ENCODE peak calls at places on chromosomes 16 and 17, in seven cellular contexts. Y, D, O, E, G, Z and W are unnamed samples.

GRCh38 chr17:1108810-1109605 is 70.8 kb downstream of the ABR start:
- DNase-seq in O (peak; percentile 57), D (peak; percentile 83), G (peak; percentile 48), Y (peak; percentile 76), Z (peak; percentile 78), E (no peak), W (no peak)

GRCh38 chr16:55663770-55664677 is 8.2 kb downstream of the SLC6A2 start:
- DNase-seq in E (no peak), Z (no peak), Y (no peak), D (no peak), O (no peak), G (no peak), W (no peak)

GRCh38 chr16:81164481-81164880 is 68.3 kb upstream of the GCSH start:
- DNase-seq in O (peak; percentile 22), Z (no peak), E (no peak), G (no peak), D (no peak), Y (no peak), W (no peak)

GRCh38 chr16:85733155-85733838 is 17.6 kb downstream of the C16orf74 start:
- DNase-seq in Y (no peak), D (no peak), E (no peak), G (no peak), O (no peak), Z (no peak), W (no peak)

GRCh38 chr16:720990-721764 is at the start of gene ANTKMT:
- DNase-seq in Y (peak; percentile 82), Z (peak; percentile 78), D (peak; percentile 97), O (peak; percentile 87), G (peak; percentile 84), E (peak; percentile 80), W (peak; percentile 98)

GRCh38 chr16:20814761-20815160 is 8.4 kb downstream of the REXO5 start:
- DNase-seq in E (no peak), Y (no peak), Z (no peak), O (no peak), G (no peak), D (no peak), W (no peak)

GRCh38 chr17:49365667-49366066 is 3.6 kb upstream of the ZNF652 start:
- DNase-seq in G (peak; percentile 66), O (no peak), Y (peak; percentile 50), E (peak; percentile 56), D (no peak), Z (no peak), W (no peak)

GRCh38 chr16:68416057-68417046 is 32.0 kb downstream of the SMPD3 start:
- DNase-seq in Z (no peak), G (no peak), Y (no peak), O (peak; percentile 84), D (no peak), E (no peak), W (no peak)

GRCh38 chr17:8826808-8827435 is 27.8 kb upstream of the MFSD6L start:
- DNase-seq in Z (no peak), D (no peak), O (peak; percentile 9), G (no peak), Y (peak; percentile 48), E (no peak), W (no peak)

GRCh38 chr17:32281011-32281451 is 15.4 kb downstream of the RHBDL3 start:
- DNase-seq in O (no peak), E (no peak), Z (peak; percentile 67), D (no peak), G (no peak), Y (no peak), W (peak; percentile 20)

GRCh38 chr16:85878875-85879274 is 20.1 kb upstream of the IRF8 start:
- DNase-seq in O (peak; percentile 14), Z (no peak), G (no peak), E (no peak), D (no peak), Y (no peak), W (no peak)

GRCh38 chr16:23950291-23950894 is 114.6 kb downstream of the PRKCB start:
- DNase-seq in O (no peak), G (no peak), Z (no peak), Y (no peak), E (no peak), D (no peak), W (no peak)

GRCh38 chr17:57050303-57050702 is 34.7 kb upstream of the AKAP1 start:
- DNase-seq in D (no peak), E (no peak), Z (no peak), Y (no peak), G (no peak), O (no peak), W (no peak)
- TF ChIP-seq CTCF in D (no peak), E (no peak), Z (peak; percentile 11), Y (no peak), G (no peak), O (no peak), W (no peak)

GRCh38 chr16:57883953-57884654 is 81.8 kb upstream of the KIFC3 start:
- DNase-seq in E (no peak), G (no peak), D (no peak), O (no peak), Y (no peak), Z (no peak), W (no peak)

GRCh38 chr16:57882206-57882605 is 79.9 kb upstream of the KIFC3 start:
- DNase-seq in E (no peak), O (no peak), Y (no peak), Z (no peak), D (peak; percentile 11), G (no peak), W (no peak)

GRCh38 chr16:57884655-57885133 is 82.4 kb upstream of the KIFC3 start:
- DNase-seq in D (no peak), E (no peak), G (no peak), O (no peak), Z (no peak), Y (no peak), W (no peak)

GRCh38 chr16:57883480-57883879 is 81.2 kb upstream of the KIFC3 start:
- DNase-seq in E (no peak), Y (no peak), G (no peak), O (no peak), D (peak; percentile 8), Z (no peak), W (no peak)

DNA sequence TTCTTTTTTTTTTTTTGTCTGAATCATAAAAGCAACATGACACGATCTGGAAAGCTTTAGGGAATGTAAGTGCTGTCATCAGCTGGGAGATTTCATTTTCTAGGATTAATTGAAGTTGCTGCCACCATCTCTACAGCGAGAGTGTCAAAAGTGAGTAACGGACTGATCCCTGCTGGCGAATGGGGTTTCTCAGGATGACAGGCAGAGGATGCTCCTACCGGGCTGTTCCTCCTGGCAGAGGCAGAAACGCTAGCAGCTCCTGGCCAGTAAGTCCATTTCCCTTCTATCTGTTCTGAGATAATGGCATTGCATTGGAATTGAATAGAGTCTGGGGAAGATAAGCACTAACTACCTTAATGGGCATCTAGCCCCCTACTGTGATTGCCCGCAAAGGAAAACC is 80.5 kb upstream of the KIFC3 start:
- DNase-seq in O (no peak), E (no peak), G (no peak), D (peak; percentile 19), Y (no peak), Z (no peak), W (no peak)
- TF ChIP-seq CTCF in O (no peak), E (no peak), G (no peak), D (no peak), Y (no peak), Z (no peak), W (no peak)

GRCh38 chr17:44203731-44204452 is 4.2 kb upstream of the ATXN7L3 start:
- DNase-seq in O (no peak), E (peak; percentile 78), D (peak; percentile 71), G (peak; percentile 64), Y (no peak), Z (no peak), W (peak; percentile 54)
- TF ChIP-seq CTCF in O (peak; percentile 55), E (peak; percentile 73), D (peak; percentile 40), G (peak; percentile 61), Y (peak; percentile 51), Z (peak; percentile 68), W (peak; percentile 81)

DNA sequence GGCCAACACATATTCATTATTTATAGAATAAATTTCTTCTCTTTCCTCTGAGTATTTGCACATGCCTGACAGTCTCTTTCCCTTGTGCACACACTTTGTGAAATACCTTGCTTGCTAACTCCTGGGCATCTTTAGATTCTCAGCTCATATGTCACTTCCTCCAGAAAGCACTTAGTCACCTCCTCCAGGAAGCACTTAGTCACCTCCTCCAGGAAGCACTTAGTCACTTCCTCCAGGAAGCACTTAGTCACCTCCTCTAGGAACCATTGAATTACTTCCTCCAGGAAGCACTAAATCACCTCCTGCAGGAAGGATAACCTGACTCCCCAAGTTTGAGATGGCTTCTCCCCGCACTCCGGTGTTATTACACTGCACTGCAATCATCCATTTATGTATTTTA is 462.5 kb upstream of the EEF2KMT start:
- DNase-seq in Y (no peak), E (no peak), D (no peak), G (no peak), Z (no peak), O (no peak), W (no peak)
- TF ChIP-seq CTCF in Y (no peak), E (no peak), D (no peak), G (no peak), Z (no peak), O (no peak), W (no peak)